ENCODE peak calls at places on chromosomes 2 and 18, in ten cellular contexts. H is neural progenitor cell, W is fibroblast of lung, R is OCI-LY7, O is cardiac muscle cell, J is endodermal cell, S is colonic mucosa, Y is tibial nerve, V is stomach, M is gastrocnemius medialis. F is an unnamed sample.

GRCh38 chr2:99881901-99882591 is 260.3 kb downstream of the AFF3 start:
- DNase-seq in W (peak; percentile 93), O (peak; percentile 71), R (peak; percentile 73), V (no peak), J (no peak), M (no peak), Y (no peak), H (no peak), S (no peak), F (no peak)

GRCh38 chr18:59123588-59124369 is 15.9 kb upstream of the SEC11C start:
- DNase-seq in W (peak; percentile 74), J (no peak), S (no peak), Y (no peak), H (no peak), R (no peak), M (no peak), V (no peak), O (peak; percentile 60), F (no peak)

GRCh38 chr2:164260506-164260905 is 360.8 kb downstream of the GRB14 start:
- DNase-seq in O (peak; percentile 1), S (no peak), H (no peak), R (no peak), Y (no peak), J (no peak), W (peak; percentile 1), M (no peak), V (no peak), F (no peak)

GRCh38 chr2:217766356-217766755 is 236.4 kb downstream of the TNS1 start:
- DNase-seq in W (no peak), Y (no peak), V (no peak), J (no peak), O (no peak), R (no peak), M (no peak), S (no peak), H (no peak), F (no peak)

GRCh38 chr2:10063566-10063965 is 16.6 kb downstream of the CYS1 start:
- DNase-seq in M (no peak), O (no peak), J (no peak), R (no peak), W (no peak), V (no peak), S (no peak), Y (no peak), H (no peak), F (no peak)

GRCh38 chr2:196170681-196171247 is 614 bp downstream of the STK17B start:
- DNase-seq in V (peak; percentile 39), H (peak; percentile 29), R (peak; percentile 63), M (no peak), O (peak; percentile 51), W (peak; percentile 78), Y (no peak), J (no peak), S (peak; percentile 46), F (peak; percentile 80)

GRCh38 chr2:111116843-111117665 is 3.7 kb upstream of the BCL2L11 start:
- DNase-seq in R (peak; percentile 82), V (peak; percentile 82), J (peak; percentile 93), W (peak; percentile 79), S (peak; percentile 90), H (peak; percentile 87), O (peak; percentile 78), M (peak; percentile 56), Y (peak; percentile 52), F (peak; percentile 81)

GRCh38 chr2:12970861-12971260 is 254.1 kb downstream of the TRIB2 start:
- DNase-seq in W (peak; percentile 47), O (peak; percentile 48), R (no peak), Y (no peak), J (no peak), H (no peak), M (no peak), V (no peak), S (no peak), F (no peak)

GRCh38 chr2:14706201-14706600 is 73.7 kb downstream of the LRATD1 start:
- DNase-seq in V (no peak), W (no peak), J (no peak), O (no peak), M (no peak), R (no peak), S (no peak), H (no peak), Y (no peak), F (no peak)

GRCh38 chr2:85791704-85792565 is 38.1 kb downstream of the ATOH8 start:
- DNase-seq in J (no peak), M (no peak), V (no peak), S (no peak), H (no peak), W (no peak), O (no peak), Y (no peak), R (no peak), F (peak; percentile 59)

GRCh38 chr2:70516596-70516995 is 37.0 kb downstream of the TGFA start:
- DNase-seq in Y (no peak), R (peak; percentile 55), S (no peak), O (no peak), M (no peak), J (peak; percentile 19), V (no peak), H (no peak), W (no peak), F (no peak)

DNA sequence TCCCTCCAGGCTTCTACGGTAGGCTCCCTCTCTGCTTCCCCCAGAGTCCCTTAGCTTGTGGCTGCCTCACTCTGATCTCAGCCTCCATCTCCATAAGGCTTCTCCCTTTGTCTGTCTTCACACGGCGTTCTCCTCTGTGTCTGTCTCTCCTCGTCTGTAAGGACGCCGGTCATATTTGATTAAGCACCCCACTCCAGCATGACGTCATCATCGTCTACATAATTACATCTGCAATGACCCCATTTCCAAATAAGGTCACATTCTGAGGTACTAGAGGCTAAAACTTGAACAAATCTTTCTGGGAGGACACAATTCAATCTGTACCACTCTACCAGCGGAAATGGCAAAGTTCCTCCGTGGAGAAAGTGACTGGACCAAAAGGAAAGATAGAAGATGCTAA is 8.3 kb upstream of the COL6A3 start:
- DNase-seq in V (no peak), H (no peak), J (no peak), S (no peak), O (no peak), W (peak; percentile 68), R (no peak), M (no peak), Y (no peak), F (no peak)
- H3K4me1 ChIP-seq in V (peaks cover 12% of the 10 kb centered on the region), H (no peaks in the 10 kb centered on the region), J (peaks cover 5% of the 10 kb centered on the region), S (no peaks in the 10 kb centered on the region), O (peaks cover 21% of the 10 kb centered on the region), W (peaks cover 3% of the 10 kb centered on the region), R (no peaks in the 10 kb centered on the region), M (peaks cover 7% of the 10 kb centered on the region), Y (peaks cover 6% of the 10 kb centered on the region), F (peaks cover 4% of the 10 kb centered on the region)

DNA sequence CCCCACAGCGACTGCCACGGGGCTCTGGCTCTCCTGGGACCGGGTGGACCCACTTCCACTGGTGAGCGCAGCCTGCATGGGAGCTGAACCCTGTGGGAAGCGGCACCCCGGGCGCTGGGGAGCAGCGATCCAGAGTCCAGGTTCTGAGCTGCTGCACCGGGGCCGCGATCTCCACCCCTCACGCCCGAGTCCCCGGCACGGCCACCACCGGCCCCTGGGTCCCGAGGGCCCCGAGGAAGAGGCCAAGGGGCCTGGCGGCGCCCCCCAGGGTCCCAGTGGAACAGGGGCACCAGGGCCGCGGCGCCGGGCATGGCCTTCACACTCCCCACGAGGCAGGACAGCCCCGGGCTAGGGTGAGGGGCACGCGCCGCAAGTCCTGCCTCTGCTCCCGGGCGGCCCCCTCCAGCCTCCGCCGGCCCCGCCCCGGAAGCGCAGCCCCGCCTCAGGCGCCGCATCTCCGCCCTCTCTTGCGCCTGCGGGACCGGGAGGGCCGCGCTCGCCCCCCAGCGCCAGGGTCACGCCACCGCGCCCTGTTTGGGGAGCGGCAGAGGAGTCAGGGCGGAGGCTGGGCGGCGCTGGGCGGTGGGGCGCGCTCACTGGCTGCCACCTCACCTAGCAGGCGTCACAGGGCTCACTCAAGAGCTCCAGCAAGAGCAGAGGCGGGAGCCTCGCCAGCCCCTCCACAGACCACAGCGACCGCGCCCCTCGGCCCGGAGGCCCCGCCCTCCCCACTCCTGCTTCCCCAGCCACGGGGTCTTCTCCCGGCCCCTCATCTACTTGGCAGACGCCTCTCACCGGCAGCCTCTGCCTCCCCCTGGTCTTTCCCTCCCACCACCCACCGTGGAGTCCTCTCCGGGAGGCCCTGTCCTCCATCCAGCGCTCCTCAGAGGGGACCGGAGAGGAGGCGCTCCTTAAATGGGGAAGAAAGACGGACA is 26.8 kb downstream of the THAP4 start:
- DNase-seq in J (peak; percentile 98), O (peak; percentile 93), H (peak; percentile 97), R (peak; percentile 71), S (peak; percentile 91), M (peak; percentile 55), W (peak; percentile 65), V (peak; percentile 90), Y (peak; percentile 50), F (peak; percentile 96)
- TF ChIP-seq CTCF in J (peak; percentile 78), O (peak; percentile 60), H (peak; percentile 72), R (peak; percentile 71), S (peak; percentile 56), M (peak; percentile 87), W (peak; percentile 36), V (no peak), Y (peak; percentile 79), F (peak; percentile 61)

GRCh38 chr18:26621161-26622026 is 73.0 kb upstream of the KCTD1 start:
- DNase-seq in R (peak; percentile 60), O (peak; percentile 56), J (peak; percentile 88), H (peak; percentile 72), W (peak; percentile 23), M (peak; percentile 4), Y (no peak), S (peak; percentile 63), V (peak; percentile 59), F (peak; percentile 76)
- H3K4me3 ChIP-seq in R (peak overlapping the region; percentile 38), O (no peak overlapping the region), J (no peak overlapping the region), H (no peak overlapping the region), W (no peak overlapping the region), M (peak overlapping the region; percentile 25), Y (no peak overlapping the region), S (no peak overlapping the region), V (no peak overlapping the region), F (no peak overlapping the region)

GRCh38 chr2:40127147-40127546 is 324.7 kb downstream of the SLC8A1 start:
- DNase-seq in R (no peak), M (no peak), J (no peak), V (no peak), O (no peak), S (no peak), W (no peak), H (no peak), Y (no peak), F (no peak)
- H3K4me1 ChIP-seq in R (peaks cover 27% of the 10 kb centered on the region), M (no peaks in the 10 kb centered on the region), J (no peaks in the 10 kb centered on the region), V (peaks cover 39% of the 10 kb centered on the region), O (peaks cover 63% of the 10 kb centered on the region), S (no peaks in the 10 kb centered on the region), W (peaks cover 25% of the 10 kb centered on the region), H (peaks cover 36% of the 10 kb centered on the region), Y (no peaks in the 10 kb centered on the region), F (peaks cover 4% of the 10 kb centered on the region)

DNA sequence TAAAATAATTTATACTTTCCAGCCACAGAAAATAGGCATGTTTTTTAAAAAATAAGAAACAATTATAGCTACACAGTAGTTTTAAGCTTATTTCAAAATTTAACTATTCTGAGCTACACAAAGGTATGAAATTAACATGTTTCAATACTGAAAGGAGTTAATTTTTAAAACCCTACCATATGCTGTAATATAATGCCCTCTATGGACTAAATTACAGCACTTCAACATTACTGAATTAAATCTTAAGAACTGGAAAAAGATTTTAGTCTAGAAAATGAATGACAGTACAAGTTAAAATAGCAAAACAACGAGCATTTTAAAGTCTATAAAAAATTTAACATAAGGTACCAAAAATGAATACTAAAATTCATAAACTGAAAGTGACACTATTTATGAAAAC is 36.3 kb downstream of the RTN4 start:
- DNase-seq in Y (no peak), R (no peak), H (no peak), M (no peak), S (no peak), V (no peak), W (no peak), O (no peak), J (no peak), F (no peak)
- TF ChIP-seq CTCF in Y (no peak), R (peak; percentile 74), H (no peak), M (no peak), S (no peak), V (no peak), W (no peak), O (peak; percentile 15), J (peak; percentile 30), F (peak; percentile 12)

GRCh38 chr2:132550945-132551344 is 119.1 kb downstream of the LYPD1 start:
- DNase-seq in J (no peak), S (no peak), M (no peak), O (peak; percentile 4), V (no peak), H (no peak), R (no peak), Y (no peak), W (no peak), F (no peak)
- H3K4me3 ChIP-seq in J (no peak overlapping the region), S (no peak overlapping the region), M (no peak overlapping the region), O (no peak overlapping the region), V (no peak overlapping the region), H (no peak overlapping the region), R (no peak overlapping the region), Y (no peak overlapping the region), W (no peak overlapping the region), F (no peak overlapping the region)